ENCODE peak calls at places on chromosomes 5 and 9, in six cellular contexts. One of them, this sample, is unnamed.

GRCh38 chr5:143188692-143189091 is 214.8 kb downstream of the NR3C1 start:
- DNase-seq in heart right ventricle: no peak
- DNase-seq in CD4-positive, alpha-beta T cell: no peak
- DNase-seq in heart left ventricle: no peak
- DNase-seq in right lobe of liver: no peak
- DNase-seq in neural progenitor cell: no peak
- DNase-seq in this sample: no peak

GRCh38 chr9:35717132-35717870 is 14.7 kb downstream of the TLN1 start:
- DNase-seq in heart right ventricle: no peak
- DNase-seq in CD4-positive, alpha-beta T cell: no peak
- DNase-seq in heart left ventricle: no peak
- DNase-seq in right lobe of liver: no peak
- DNase-seq in neural progenitor cell: no peak
- DNase-seq in this sample: no peak

GRCh38 chr9:106581973-106582372 is 281.0 kb upstream of the ZNF462 start:
- DNase-seq in heart right ventricle: no peak
- DNase-seq in CD4-positive, alpha-beta T cell: no peak
- DNase-seq in heart left ventricle: no peak
- DNase-seq in right lobe of liver: no peak
- DNase-seq in neural progenitor cell: no peak
- DNase-seq in this sample: no peak

GRCh38 chr9:129458663-129459549 is 162.0 kb downstream of the C9orf50 start:
- DNase-seq in heart right ventricle: peak
- DNase-seq in CD4-positive, alpha-beta T cell: peak
- DNase-seq in heart left ventricle: peak
- DNase-seq in right lobe of liver: peak
- DNase-seq in neural progenitor cell: peak
- DNase-seq in this sample: no peak

GRCh38 chr9:29100762-29101161 is 1527.5 kb upstream of the C9orf72 start:
- DNase-seq in heart right ventricle: no peak
- DNase-seq in CD4-positive, alpha-beta T cell: no peak
- DNase-seq in heart left ventricle: no peak
- DNase-seq in right lobe of liver: no peak
- DNase-seq in neural progenitor cell: no peak
- DNase-seq in this sample: no peak

GRCh38 chr5:144237851-144238250 is 67.2 kb downstream of the KCTD16 start:
- DNase-seq in heart right ventricle: peak
- DNase-seq in CD4-positive, alpha-beta T cell: no peak
- DNase-seq in heart left ventricle: no peak
- DNase-seq in right lobe of liver: no peak
- DNase-seq in neural progenitor cell: no peak
- DNase-seq in this sample: no peak

GRCh38 chr9:91733006-91733624 is 216.9 kb downstream of the ROR2 start:
- DNase-seq in heart right ventricle: no peak
- DNase-seq in CD4-positive, alpha-beta T cell: no peak
- DNase-seq in heart left ventricle: no peak
- DNase-seq in right lobe of liver: no peak
- DNase-seq in neural progenitor cell: no peak
- DNase-seq in this sample: no peak

GRCh38 chr9:4496497-4496896 is 6.2 kb downstream of the SLC1A1 start:
- DNase-seq in heart right ventricle: no peak
- DNase-seq in CD4-positive, alpha-beta T cell: no peak
- DNase-seq in heart left ventricle: no peak
- DNase-seq in right lobe of liver: no peak
- DNase-seq in neural progenitor cell: no peak
- DNase-seq in this sample: no peak

GRCh38 chr9:101400120-101400519 is 1.5 kb downstream of the ZNF189 start:
- DNase-seq in heart right ventricle: peak
- DNase-seq in CD4-positive, alpha-beta T cell: no peak
- DNase-seq in heart left ventricle: peak
- DNase-seq in right lobe of liver: no peak
- DNase-seq in neural progenitor cell: no peak
- DNase-seq in this sample: no peak

GRCh38 chr5:132003170-132003744 is 8.2 kb downstream of the ACSL6 start:
- DNase-seq in heart right ventricle: peak
- DNase-seq in CD4-positive, alpha-beta T cell: no peak
- DNase-seq in heart left ventricle: peak
- DNase-seq in right lobe of liver: no peak
- DNase-seq in neural progenitor cell: peak
- DNase-seq in this sample: no peak

GRCh38 chr5:40518511-40518917 is 161.2 kb upstream of the PTGER4 start:
- DNase-seq in heart right ventricle: no peak
- DNase-seq in CD4-positive, alpha-beta T cell: no peak
- DNase-seq in heart left ventricle: no peak
- DNase-seq in right lobe of liver: no peak
- DNase-seq in neural progenitor cell: no peak
- DNase-seq in this sample: peak

GRCh38 chr9:6842584-6842947 is 84.8 kb downstream of the KDM4C start:
- DNase-seq in heart right ventricle: no peak
- DNase-seq in CD4-positive, alpha-beta T cell: no peak
- DNase-seq in heart left ventricle: no peak
- DNase-seq in right lobe of liver: no peak
- DNase-seq in neural progenitor cell: no peak
- DNase-seq in this sample: no peak

GRCh38 chr5:119400248-119400647 is 44.4 kb downstream of the TNFAIP8 start:
- DNase-seq in heart right ventricle: no peak
- DNase-seq in CD4-positive, alpha-beta T cell: no peak
- DNase-seq in heart left ventricle: no peak
- DNase-seq in right lobe of liver: no peak
- DNase-seq in neural progenitor cell: no peak
- DNase-seq in this sample: peak

GRCh38 chr9:91177661-91178280 is 183.9 kb downstream of the AUH start:
- DNase-seq in heart right ventricle: no peak
- DNase-seq in CD4-positive, alpha-beta T cell: no peak
- DNase-seq in heart left ventricle: no peak
- DNase-seq in right lobe of liver: peak
- DNase-seq in neural progenitor cell: no peak
- DNase-seq in this sample: peak

GRCh38 chr9:121567142-121568100 is 67.8 kb upstream of the GGTA1 start:
- DNase-seq in heart right ventricle: no peak
- DNase-seq in CD4-positive, alpha-beta T cell: no peak
- DNase-seq in heart left ventricle: peak
- DNase-seq in right lobe of liver: no peak
- DNase-seq in neural progenitor cell: no peak
- DNase-seq in this sample: no peak

GRCh38 chr5:156893517-156893916 is 43.4 kb downstream of the PPP1R2B start:
- DNase-seq in heart right ventricle: no peak
- DNase-seq in CD4-positive, alpha-beta T cell: no peak
- DNase-seq in heart left ventricle: no peak
- DNase-seq in right lobe of liver: no peak
- DNase-seq in neural progenitor cell: no peak
- DNase-seq in this sample: no peak

GRCh38 chr5:139709587-139710369 is 61.6 kb downstream of the CXXC5 start:
- DNase-seq in heart right ventricle: peak
- DNase-seq in CD4-positive, alpha-beta T cell: peak
- DNase-seq in heart left ventricle: peak
- DNase-seq in right lobe of liver: no peak
- DNase-seq in neural progenitor cell: no peak
- DNase-seq in this sample: no peak

GRCh38 chr9:131312822-131313770 is 23.6 kb downstream of the PLPP7 start:
- DNase-seq in heart right ventricle: no peak
- DNase-seq in CD4-positive, alpha-beta T cell: no peak
- DNase-seq in heart left ventricle: no peak
- DNase-seq in right lobe of liver: no peak
- DNase-seq in neural progenitor cell: no peak
- DNase-seq in this sample: no peak

DNA sequence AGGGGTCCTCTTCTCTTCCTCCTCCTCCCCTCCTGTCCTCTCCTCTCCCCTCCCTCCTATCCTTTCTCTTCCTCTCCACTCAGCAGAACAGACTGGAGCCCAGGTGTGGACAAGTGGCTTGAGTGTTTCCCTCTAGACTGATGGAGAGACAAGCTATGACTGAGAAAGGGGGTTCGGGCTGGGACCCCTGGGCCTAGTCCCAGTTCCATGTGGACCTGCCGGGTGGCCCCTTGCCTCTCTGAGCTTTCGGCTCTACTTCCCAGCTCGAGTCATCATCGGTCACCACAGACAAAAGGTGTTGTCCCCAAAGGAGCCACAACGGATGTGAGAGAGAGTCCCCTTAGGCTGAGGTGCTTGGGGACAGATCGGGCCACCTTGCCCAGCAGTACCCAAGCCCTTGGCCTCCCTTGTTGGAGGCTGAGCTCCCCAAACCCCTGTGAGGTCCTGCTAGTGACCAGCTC is 3.4 kb upstream of the RXRA start:
- DNase-seq in heart right ventricle: no peak
- DNase-seq in CD4-positive, alpha-beta T cell: no peak
- DNase-seq in heart left ventricle: peak
- DNase-seq in right lobe of liver: peak
- DNase-seq in neural progenitor cell: no peak
- DNase-seq in this sample: no peak
- H3K27ac ChIP-seq in heart right ventricle: no peak
- H3K27ac ChIP-seq in CD4-positive, alpha-beta T cell: no peak
- H3K27ac ChIP-seq in heart left ventricle: no peak
- H3K27ac ChIP-seq in right lobe of liver: peak
- H3K27ac ChIP-seq in neural progenitor cell: no peak
- H3K27ac ChIP-seq in this sample: peak

GRCh38 chr9:23434654-23435053 is 391.4 kb downstream of the ELAVL2 start:
- DNase-seq in heart right ventricle: no peak
- DNase-seq in CD4-positive, alpha-beta T cell: no peak
- DNase-seq in heart left ventricle: no peak
- DNase-seq in right lobe of liver: no peak
- DNase-seq in neural progenitor cell: no peak
- DNase-seq in this sample: no peak

GRCh38 chr9:23441275-23441674 is 384.8 kb downstream of the ELAVL2 start:
- DNase-seq in heart right ventricle: no peak
- DNase-seq in CD4-positive, alpha-beta T cell: no peak
- DNase-seq in heart left ventricle: no peak
- DNase-seq in right lobe of liver: no peak
- DNase-seq in neural progenitor cell: no peak
- DNase-seq in this sample: no peak

DNA sequence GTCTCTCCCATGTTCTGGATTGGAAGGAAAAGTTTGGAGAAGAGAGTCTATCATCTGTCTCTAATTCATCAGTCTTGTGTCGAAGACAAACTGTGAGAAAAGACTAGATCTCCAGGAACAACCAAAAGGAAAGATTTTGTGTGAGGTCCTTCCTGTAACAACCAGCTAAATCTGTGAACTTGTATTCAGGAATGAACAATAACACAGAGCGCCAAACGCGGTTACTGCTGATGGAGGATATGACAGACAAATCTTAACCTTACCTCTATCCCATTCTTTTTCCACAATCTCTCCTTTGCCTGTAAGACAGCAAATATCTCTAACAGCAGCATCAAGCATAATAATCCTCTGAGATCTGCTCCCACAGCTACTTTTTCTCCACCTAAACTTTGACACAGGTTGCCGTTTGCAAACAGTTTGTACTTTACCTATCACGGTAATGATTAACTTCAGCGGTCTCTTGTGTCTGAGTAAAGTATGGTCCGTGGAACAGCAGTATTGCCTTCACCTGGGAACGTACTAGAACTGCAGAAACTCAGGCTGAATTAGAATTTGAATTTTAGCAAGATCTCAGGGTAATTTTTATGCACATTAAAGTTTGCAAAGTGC is 387.6 kb downstream of the ELAVL2 start:
- DNase-seq in heart right ventricle: no peak
- DNase-seq in CD4-positive, alpha-beta T cell: no peak
- DNase-seq in heart left ventricle: no peak
- DNase-seq in right lobe of liver: peak
- DNase-seq in neural progenitor cell: no peak
- DNase-seq in this sample: no peak
- TF ChIP-seq CTCF in heart right ventricle: no peak
- TF ChIP-seq CTCF in CD4-positive, alpha-beta T cell: no peak
- TF ChIP-seq CTCF in heart left ventricle: no peak
- TF ChIP-seq CTCF in right lobe of liver: peak
- TF ChIP-seq CTCF in neural progenitor cell: no peak
- TF ChIP-seq CTCF in this sample: no peak

GRCh38 chr9:748861-749497 is 92.5 kb upstream of the DMRT1 start:
- DNase-seq in heart right ventricle: no peak
- DNase-seq in CD4-positive, alpha-beta T cell: no peak
- DNase-seq in heart left ventricle: no peak
- DNase-seq in right lobe of liver: no peak
- DNase-seq in neural progenitor cell: no peak
- DNase-seq in this sample: no peak
- H3K27ac ChIP-seq in heart right ventricle: peak
- H3K27ac ChIP-seq in CD4-positive, alpha-beta T cell: no peak
- H3K27ac ChIP-seq in heart left ventricle: no peak
- H3K27ac ChIP-seq in right lobe of liver: no peak
- H3K27ac ChIP-seq in neural progenitor cell: no peak
- H3K27ac ChIP-seq in this sample: peak

DNA sequence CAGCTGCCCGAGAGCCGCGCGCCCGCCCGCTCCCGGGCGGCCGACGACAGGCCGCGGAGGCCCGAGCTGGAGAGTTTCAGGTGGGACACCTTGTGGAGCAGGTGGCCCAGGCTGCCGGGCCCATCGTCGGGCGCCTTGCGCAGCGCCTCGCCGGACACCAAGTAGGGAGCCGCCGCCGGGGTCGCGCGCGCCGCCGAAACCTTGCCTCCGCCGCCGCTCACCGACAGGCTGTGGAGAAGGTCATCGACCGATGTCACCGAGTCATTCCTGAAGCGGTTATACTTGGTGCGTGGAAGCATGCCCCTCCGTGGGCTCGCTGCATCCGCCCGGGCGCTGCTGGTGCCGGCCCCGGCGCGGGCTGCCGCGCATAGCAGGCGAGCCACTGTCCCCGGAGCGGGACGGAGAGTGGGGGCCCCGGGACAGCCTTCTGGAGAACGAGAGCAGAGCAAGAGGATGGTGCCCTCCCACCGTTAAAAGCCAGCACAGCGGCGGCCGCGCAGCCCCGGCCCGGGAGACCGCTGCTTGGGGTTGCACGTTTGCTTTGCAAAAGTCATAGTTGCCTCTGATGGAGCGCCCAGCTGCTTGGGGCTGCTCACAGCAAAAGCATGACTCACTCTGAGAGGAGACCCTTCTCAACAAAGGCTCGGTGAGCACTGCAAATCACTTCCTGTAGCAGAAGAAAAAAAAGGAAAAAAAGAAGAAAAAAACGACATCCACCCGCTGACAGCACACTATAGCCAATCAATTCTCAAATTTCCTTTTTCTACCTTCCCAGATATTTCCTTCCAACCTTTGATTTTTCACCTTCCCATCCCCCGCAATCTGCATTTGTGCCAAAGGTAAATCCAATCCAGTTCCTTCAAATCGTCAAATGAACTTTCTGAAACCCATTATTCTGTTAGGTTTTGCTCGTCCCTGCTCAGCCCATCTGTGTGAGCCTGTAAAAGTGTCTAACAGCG is at the start of gene SHC3:
- DNase-seq in heart right ventricle: no peak
- DNase-seq in CD4-positive, alpha-beta T cell: no peak
- DNase-seq in heart left ventricle: no peak
- DNase-seq in right lobe of liver: no peak
- DNase-seq in neural progenitor cell: peak
- DNase-seq in this sample: no peak
- TF ChIP-seq CTCF in heart right ventricle: no peak
- TF ChIP-seq CTCF in CD4-positive, alpha-beta T cell: no peak
- TF ChIP-seq CTCF in heart left ventricle: no peak
- TF ChIP-seq CTCF in right lobe of liver: no peak
- TF ChIP-seq CTCF in neural progenitor cell: no peak
- TF ChIP-seq CTCF in this sample: no peak

GRCh38 chr5:150781706-150782614 is 3.4 kb downstream of the SMIM3 start:
- DNase-seq in heart right ventricle: peak
- DNase-seq in CD4-positive, alpha-beta T cell: no peak
- DNase-seq in heart left ventricle: peak
- DNase-seq in right lobe of liver: no peak
- DNase-seq in neural progenitor cell: peak
- DNase-seq in this sample: no peak
- H3K27ac ChIP-seq in heart right ventricle: peak
- H3K27ac ChIP-seq in CD4-positive, alpha-beta T cell: peak
- H3K27ac ChIP-seq in heart left ventricle: peak
- H3K27ac ChIP-seq in right lobe of liver: peak
- H3K27ac ChIP-seq in neural progenitor cell: no peak
- H3K27ac ChIP-seq in this sample: no peak

This sample was measured in RWPE1.